ENCODE peak calls at places on chromosomes 3 and 15, in four cellular contexts. V is BE2C, Y is cardiac fibroblast, I is epithelial cell of proximal tubule. S is an unnamed sample.

GRCh38 chr3:139238281-139239030 is 105.4 kb upstream of the MRPS22 start:
- DNase-seq in V (no peak), Y (no peak), I (no peak), S (peak; percentile 11)

GRCh38 chr15:51100785-51101489 is 6.2 kb upstream of the TNFAIP8L3 start:
- DNase-seq in V (no peak), Y (no peak), I (no peak), S (no peak)

GRCh38 chr15:99566157-99566900 is 545 bp downstream of the MEF2A start:
- DNase-seq in V (peak; percentile 28), Y (no peak), I (no peak), S (peak; percentile 39)

GRCh38 chr3:143831208-143831607 is 17.1 kb downstream of the SLC9A9 start:
- DNase-seq in V (no peak), Y (peak; percentile 51), I (no peak), S (no peak)

GRCh38 chr3:13579089-13579488 is 30.2 kb downstream of the FBLN2 start:
- DNase-seq in V (no peak), Y (peak; percentile 77), I (no peak), S (no peak)

GRCh38 chr3:129602730-129603560 is 3.5 kb downstream of the PLXND1 start:
- DNase-seq in V (peak; percentile 28), Y (peak; percentile 94), I (no peak), S (peak; percentile 74)

GRCh38 chr3:177935008-177935407 is 601.2 kb upstream of the KCNMB2 start:
- DNase-seq in V (peak; percentile 49), Y (no peak), I (no peak), S (no peak)

GRCh38 chr15:39624806-39625205 is 43.9 kb downstream of the THBS1 start:
- DNase-seq in V (no peak), Y (peak; percentile 94), I (peak; percentile 74), S (no peak)

GRCh38 chr3:160402249-160403027 is 3.0 kb downstream of the SMC4 start:
- DNase-seq in V (no peak), Y (no peak), I (no peak), S (no peak)

GRCh38 chr3:98108162-98108561 is 21.2 kb downstream of the OR5AC2 start:
- DNase-seq in V (no peak), Y (no peak), I (no peak), S (no peak)

GRCh38 chr3:73422556-73422955 is 202.2 kb downstream of the PDZRN3 start:
- DNase-seq in V (no peak), Y (peak; percentile 36), I (no peak), S (no peak)

GRCh38 chr15:61216519-61216918 is 12.6 kb downstream of the RORA start:
- DNase-seq in V (no peak), Y (no peak), I (no peak), S (peak; percentile 74)

GRCh38 chr3:65151660-65152059 is 463.9 kb upstream of the ADAMTS9 start:
- DNase-seq in V (no peak), Y (no peak), I (no peak), S (no peak)

GRCh38 chr3:60841355-60841754 is 409.9 kb downstream of the FHIT start:
- DNase-seq in V (no peak), Y (peak; percentile 29), I (no peak), S (no peak)

GRCh38 chr15:31377030-31377429 is 50.4 kb downstream of the KLF13 start:
- DNase-seq in V (no peak), Y (no peak), I (no peak), S (peak; percentile 51)

GRCh38 chr15:88882745-88883144 is 12.6 kb downstream of the HAPLN3 start:
- DNase-seq in V (no peak), Y (peak; percentile 56), I (no peak), S (no peak)

GRCh38 chr3:184459355-184459754 is 79.5 kb downstream of the CHRD start:
- DNase-seq in V (no peak), Y (peak; percentile 47), I (no peak), S (no peak)

GRCh38 chr15:41891946-41892345 is 1.9 kb downstream of the SPTBN5 start:
- DNase-seq in V (peak; percentile 76), Y (no peak), I (no peak), S (no peak)

GRCh38 chr3:60421749-60422467 is 829.3 kb downstream of the FHIT start:
- DNase-seq in V (no peak), Y (no peak), I (no peak), S (no peak)

GRCh38 chr3:157063926-157064325 is 96.0 kb downstream of the CCNL1 start:
- DNase-seq in V (no peak), Y (peak; percentile 30), I (no peak), S (no peak)